ENCODE peak calls at places on chromosomes 2 and 18, in seven cellular contexts. S is heart left ventricle; O is CD8-positive, alpha-beta T cell; K is glutamatergic neuron; V is WERI-Rb-1; U is MCF 10A; R is tibial artery. W is an unnamed sample.

GRCh38 chr18:634551-635045 is 22.9 kb upstream of the TYMS start:
- DNase-seq in S (no peak), O (no peak), K (no peak), V (no peak), U (peak), R (no peak), W (no peak)

GRCh38 chr2:3627500-3628100 is 30.4 kb upstream of the ALLC start:
- DNase-seq in S (no peak), O (peak), K (no peak), V (no peak), U (no peak), R (peak), W (no peak)

GRCh38 chr2:26482211-26483026 is 4.5 kb upstream of the OTOF start:
- DNase-seq in S (no peak), O (no peak), K (no peak), V (peak), U (no peak), R (no peak), W (no peak)

GRCh38 chr2:85792783-85793441 is 39.1 kb downstream of the ATOH8 start:
- DNase-seq in S (no peak), O (no peak), K (peak), V (peak), U (peak), R (peak), W (peak)

GRCh38 chr2:65277791-65278449 is 50.3 kb downstream of the ACTR2 start:
- DNase-seq in S (peak), O (no peak), K (no peak), V (no peak), U (no peak), R (no peak), W (no peak)

GRCh38 chr2:20452551-20452950 is 5.7 kb downstream of the RHOB start:
- DNase-seq in S (no peak), O (no peak), K (no peak), V (peak), U (peak), R (peak), W (peak)

GRCh38 chr18:3100498-3101132 is 87.7 kb upstream of the LPIN2 start:
- DNase-seq in S (no peak), O (no peak), K (no peak), V (no peak), U (no peak), R (no peak), W (no peak)

GRCh38 chr2:127619901-127620705 is 25.9 kb upstream of the GPR17 start:
- DNase-seq in S (no peak), O (no peak), K (peak), V (peak), U (no peak), R (no peak), W (no peak)

GRCh38 chr2:95525294-95526035 is 40.9 kb upstream of the TRIM43B start:
- DNase-seq in S (peak), O (no peak), K (no peak), V (no peak), U (no peak), R (no peak), W (no peak)

GRCh38 chr2:142874293-142874814 is 3.1 kb upstream of the KYNU start:
- DNase-seq in S (no peak), O (no peak), K (no peak), V (no peak), U (peak), R (peak), W (peak)

GRCh38 chr2:128490881-128491778 is 172.5 kb upstream of the HS6ST1 start:
- DNase-seq in S (peak), O (no peak), K (no peak), V (no peak), U (no peak), R (peak), W (no peak)

GRCh38 chr18:61988100-61988499 is 95.3 kb upstream of the RNF152 start:
- DNase-seq in S (no peak), O (no peak), K (no peak), V (no peak), U (no peak), R (no peak), W (no peak)

GRCh38 chr2:201891676-201892075 is 85.3 kb downstream of the CDK15 start:
- DNase-seq in S (no peak), O (no peak), K (no peak), V (no peak), U (no peak), R (no peak), W (no peak)

GRCh38 chr2:109470121-109470921 is 143.4 kb downstream of the SEPTIN10 start:
- DNase-seq in S (peak), O (no peak), K (no peak), V (no peak), U (peak), R (peak), W (peak)

GRCh38 chr2:127164761-127165538 is 55.1 kb downstream of the CYP27C1 start:
- DNase-seq in S (no peak), O (no peak), K (no peak), V (no peak), U (no peak), R (no peak), W (no peak)

GRCh38 chr2:75627902-75628504 is 18.6 kb upstream of the MRPL19 start:
- DNase-seq in S (peak), O (peak), K (peak), V (peak), U (peak), R (no peak), W (peak)

GRCh38 chr2:235803028-235803427 is 309.2 kb downstream of the AGAP1 start:
- DNase-seq in S (no peak), O (no peak), K (no peak), V (no peak), U (no peak), R (no peak), W (peak)

GRCh38 chr2:196268538-196269338 is 97.4 kb upstream of the STK17B start:
- DNase-seq in S (no peak), O (no peak), K (no peak), V (peak), U (no peak), R (no peak), W (no peak)

GRCh38 chr2:217254111-217254510 is 394.2 kb upstream of the TNP1 start:
- DNase-seq in S (no peak), O (no peak), K (no peak), V (no peak), U (no peak), R (no peak), W (no peak)

GRCh38 chr2:70541481-70542020 is 12.1 kb downstream of the TGFA start:
- DNase-seq in S (no peak), O (no peak), K (no peak), V (no peak), U (peak), R (no peak), W (no peak)

GRCh38 chr18:62523631-62524442 is 1.0 kb downstream of the ZCCHC2 start:
- DNase-seq in S (peak), O (peak), K (peak), V (peak), U (peak), R (peak), W (peak)

DNA sequence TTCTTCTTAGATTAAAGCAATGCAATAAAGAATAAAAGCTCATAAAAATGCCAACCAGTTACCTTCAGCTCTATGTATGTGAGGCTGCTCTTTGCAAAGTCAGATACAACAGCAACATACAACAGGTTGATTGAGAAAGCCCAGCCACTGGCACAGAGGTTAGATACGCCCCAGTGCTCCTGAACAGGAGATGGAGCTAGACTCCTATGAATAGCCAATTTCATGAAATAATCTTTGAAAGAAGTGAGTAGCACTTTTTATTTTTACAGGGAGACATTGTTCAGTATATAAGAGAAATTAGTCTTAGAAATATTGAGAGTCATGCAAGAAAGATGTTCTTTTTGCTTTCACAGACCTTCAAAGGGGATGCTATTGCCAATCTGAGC is 362.4 kb upstream of the MEX3C start:
- DNase-seq in S (no peak), O (no peak), K (no peak), V (peak), U (peak), R (no peak), W (peak)
- TF ChIP-seq CTCF in S (no peak), O (no peak), K (no peak), V (peak), U (peak), R (no peak), W (peak)

DNA sequence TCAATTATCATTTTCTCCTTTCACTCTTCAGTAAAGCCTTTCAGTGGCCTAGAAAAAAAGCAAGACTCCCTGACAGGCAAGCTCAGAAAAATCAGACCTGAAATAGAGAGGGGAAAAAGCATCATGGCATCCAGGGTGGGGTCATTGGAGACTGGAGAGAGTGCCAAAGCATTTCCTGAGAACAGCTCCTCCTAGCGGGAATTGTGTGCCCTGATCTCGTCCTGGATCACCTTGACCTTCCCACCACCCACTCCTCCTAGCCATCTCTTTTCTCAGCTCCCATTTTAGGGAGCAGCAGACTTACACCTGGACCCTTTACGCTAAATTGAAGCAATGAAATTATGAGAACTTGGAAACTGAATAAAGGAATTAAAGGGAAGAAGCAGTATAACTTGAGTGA is 176.6 kb downstream of the VWC2L start:
- DNase-seq in S (no peak), O (no peak), K (peak), V (no peak), U (no peak), R (no peak), W (no peak)
- TF ChIP-seq CTCF in S (no peak), O (no peak), K (peak), V (peak), U (no peak), R (no peak), W (no peak)

GRCh38 chr18:47930844-47931706 is 616 bp upstream of the SMAD2 start:
- DNase-seq in S (peak), O (peak), K (peak), V (peak), U (peak), R (peak), W (peak)

GRCh38 chr18:47932170-47932569 is 1.7 kb upstream of the SMAD2 start:
- DNase-seq in S (no peak), O (no peak), K (no peak), V (no peak), U (no peak), R (no peak), W (no peak)

GRCh38 chr18:47931707-47932103 is 1.2 kb upstream of the SMAD2 start:
- DNase-seq in S (no peak), O (peak), K (no peak), V (peak), U (peak), R (no peak), W (no peak)

GRCh38 chr18:47930086-47930843 is at the start of gene SMAD2:
- DNase-seq in S (peak), O (peak), K (peak), V (peak), U (peak), R (peak), W (peak)

DNA sequence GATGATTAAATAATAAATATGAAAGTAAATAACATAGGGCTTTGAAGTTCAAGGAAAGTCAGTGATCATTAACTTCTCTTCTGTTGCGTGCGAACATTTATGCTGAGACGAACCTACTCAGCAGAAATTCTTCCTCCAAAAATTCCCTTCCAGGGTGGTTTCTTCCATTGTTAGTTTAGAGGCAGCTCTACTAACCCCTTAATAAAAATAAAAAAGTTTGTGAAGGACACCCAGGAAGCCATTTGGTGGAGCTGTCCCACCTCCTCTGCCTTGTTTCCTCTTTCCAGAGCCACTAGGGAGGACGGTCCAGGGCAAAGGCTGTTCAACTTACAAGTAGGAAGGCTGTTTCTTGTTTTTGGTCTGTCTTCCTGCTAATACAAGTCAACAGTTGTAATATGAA is 2.1 kb upstream of the SMAD2 start:
- DNase-seq in S (no peak), O (no peak), K (no peak), V (peak), U (peak), R (no peak), W (no peak)
- TF ChIP-seq CTCF in S (no peak), O (no peak), K (no peak), V (peak), U (no peak), R (no peak), W (no peak)

DNA sequence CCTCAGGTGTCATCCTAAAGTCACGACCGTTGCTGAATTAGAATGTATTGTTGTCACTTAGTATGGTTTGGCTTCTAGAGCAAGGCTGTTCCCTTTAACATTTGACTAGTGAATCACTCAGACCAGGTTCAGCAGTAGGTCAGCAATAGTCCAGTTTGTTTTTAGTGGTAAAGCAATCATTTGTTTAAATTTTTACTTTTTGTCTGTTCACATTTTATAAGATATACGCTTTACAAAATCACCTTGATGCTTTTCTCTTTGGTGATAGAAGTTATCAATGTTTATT is 1.2 kb downstream of the BABAM2 start:
- DNase-seq in S (no peak), O (no peak), K (no peak), V (no peak), U (no peak), R (no peak), W (peak)
- TF ChIP-seq CTCF in S (no peak), O (no peak), K (no peak), V (no peak), U (no peak), R (no peak), W (no peak)